ENCODE peak calls at places on chromosomes 11 and 22, in nine cellular contexts. One of them, this sample, is unnamed. For H3K4me1, the result is how much of the 10 kb centered on the place peaks cover.

GRCh38 chr11:63907808-63908530 is 9.0 kb downstream of the RCOR2 start:
- DNase-seq in HCT116: no peak
- DNase-seq in GM23248: no peak
- DNase-seq in fibroblast of lung: no peak
- DNase-seq in endothelial cell of umbilical vein: no peak
- DNase-seq in GM23338: peak
- DNase-seq in astrocyte: no peak
- DNase-seq in neural progenitor cell: peak
- DNase-seq in keratinocyte: no peak
- DNase-seq in this sample: no peak

GRCh38 chr11:68840661-68841653 is 759 bp downstream of the CPT1A start:
- DNase-seq in HCT116: no peak
- DNase-seq in neural progenitor cell: peak
- DNase-seq in endothelial cell of umbilical vein: peak
- DNase-seq in GM23338: peak
- DNase-seq in fibroblast of lung: peak
- DNase-seq in keratinocyte: no peak
- DNase-seq in GM23248: peak
- DNase-seq in astrocyte: no peak
- DNase-seq in this sample: peak

GRCh38 chr22:35914665-35915476 is 113.8 kb downstream of the RBFOX2 start:
- DNase-seq in endothelial cell of umbilical vein: peak
- DNase-seq in GM23248: peak
- DNase-seq in fibroblast of lung: peak
- DNase-seq in GM23338: peak
- DNase-seq in HCT116: peak
- DNase-seq in neural progenitor cell: peak
- DNase-seq in astrocyte: peak
- DNase-seq in keratinocyte: peak
- DNase-seq in this sample: no peak

GRCh38 chr11:3660960-3661359 is 10.2 kb downstream of the CHRNA10 start:
- DNase-seq in GM23338: no peak
- DNase-seq in fibroblast of lung: no peak
- DNase-seq in neural progenitor cell: no peak
- DNase-seq in keratinocyte: no peak
- DNase-seq in HCT116: no peak
- DNase-seq in endothelial cell of umbilical vein: no peak
- DNase-seq in GM23248: no peak
- DNase-seq in astrocyte: no peak
- DNase-seq in this sample: no peak

GRCh38 chr11:19445771-19446170 is 205.0 kb upstream of the E2F8 start:
- DNase-seq in GM23248: no peak
- DNase-seq in neural progenitor cell: no peak
- DNase-seq in endothelial cell of umbilical vein: no peak
- DNase-seq in HCT116: no peak
- DNase-seq in GM23338: no peak
- DNase-seq in astrocyte: no peak
- DNase-seq in keratinocyte: no peak
- DNase-seq in fibroblast of lung: no peak
- DNase-seq in this sample: no peak

GRCh38 chr22:47018010-47018910 is 255.8 kb downstream of the TBC1D22A start:
- DNase-seq in neural progenitor cell: no peak
- DNase-seq in endothelial cell of umbilical vein: no peak
- DNase-seq in HCT116: no peak
- DNase-seq in astrocyte: no peak
- DNase-seq in fibroblast of lung: no peak
- DNase-seq in GM23338: no peak
- DNase-seq in GM23248: no peak
- DNase-seq in keratinocyte: no peak
- DNase-seq in this sample: no peak

GRCh38 chr11:46363455-46363920 is 16.2 kb downstream of the DGKZ start:
- DNase-seq in neural progenitor cell: no peak
- DNase-seq in GM23338: no peak
- DNase-seq in GM23248: peak
- DNase-seq in keratinocyte: no peak
- DNase-seq in HCT116: peak
- DNase-seq in endothelial cell of umbilical vein: peak
- DNase-seq in fibroblast of lung: no peak
- DNase-seq in astrocyte: peak
- DNase-seq in this sample: no peak

GRCh38 chr11:72244317-72245231 is 598 bp upstream of the PHOX2A start:
- DNase-seq in GM23248: no peak
- DNase-seq in HCT116: no peak
- DNase-seq in endothelial cell of umbilical vein: no peak
- DNase-seq in GM23338: peak
- DNase-seq in neural progenitor cell: peak
- DNase-seq in keratinocyte: no peak
- DNase-seq in fibroblast of lung: no peak
- DNase-seq in astrocyte: no peak
- DNase-seq in this sample: no peak

GRCh38 chr11:83063073-83063754 is 8.5 kb downstream of the RAB30 start:
- DNase-seq in astrocyte: peak
- DNase-seq in HCT116: no peak
- DNase-seq in GM23338: peak
- DNase-seq in neural progenitor cell: no peak
- DNase-seq in fibroblast of lung: no peak
- DNase-seq in GM23248: peak
- DNase-seq in endothelial cell of umbilical vein: no peak
- DNase-seq in keratinocyte: no peak
- DNase-seq in this sample: no peak

GRCh38 chr11:8906629-8907028 is 4.4 kb upstream of the AKIP1 start:
- DNase-seq in fibroblast of lung: peak
- DNase-seq in GM23338: no peak
- DNase-seq in HCT116: peak
- DNase-seq in astrocyte: peak
- DNase-seq in endothelial cell of umbilical vein: peak
- DNase-seq in GM23248: peak
- DNase-seq in keratinocyte: peak
- DNase-seq in neural progenitor cell: no peak
- DNase-seq in this sample: no peak

GRCh38 chr11:96579642-96580041 is 189.8 kb downstream of the JRKL start:
- DNase-seq in neural progenitor cell: no peak
- DNase-seq in keratinocyte: no peak
- DNase-seq in fibroblast of lung: no peak
- DNase-seq in HCT116: no peak
- DNase-seq in astrocyte: no peak
- DNase-seq in GM23338: no peak
- DNase-seq in endothelial cell of umbilical vein: no peak
- DNase-seq in GM23248: no peak
- DNase-seq in this sample: no peak

GRCh38 chr11:19789245-19789644 is 76.6 kb downstream of the NAV2 start:
- DNase-seq in HCT116: no peak
- DNase-seq in keratinocyte: no peak
- DNase-seq in endothelial cell of umbilical vein: no peak
- DNase-seq in GM23338: no peak
- DNase-seq in fibroblast of lung: no peak
- DNase-seq in astrocyte: no peak
- DNase-seq in neural progenitor cell: no peak
- DNase-seq in GM23248: no peak
- DNase-seq in this sample: no peak

GRCh38 chr22:39942433-39943213 is 17.6 kb upstream of the TMA7B start:
- DNase-seq in endothelial cell of umbilical vein: no peak
- DNase-seq in fibroblast of lung: no peak
- DNase-seq in astrocyte: no peak
- DNase-seq in GM23248: no peak
- DNase-seq in HCT116: no peak
- DNase-seq in neural progenitor cell: no peak
- DNase-seq in GM23338: no peak
- DNase-seq in keratinocyte: no peak
- DNase-seq in this sample: no peak

GRCh38 chr22:47547881-47548630 is 785.6 kb downstream of the TBC1D22A start:
- DNase-seq in keratinocyte: no peak
- DNase-seq in GM23248: no peak
- DNase-seq in neural progenitor cell: no peak
- DNase-seq in GM23338: no peak
- DNase-seq in HCT116: no peak
- DNase-seq in astrocyte: no peak
- DNase-seq in fibroblast of lung: no peak
- DNase-seq in endothelial cell of umbilical vein: no peak
- DNase-seq in this sample: no peak

GRCh38 chr11:81644239-81644840 is 1089.3 kb downstream of the FAM181B start:
- DNase-seq in endothelial cell of umbilical vein: peak
- DNase-seq in GM23248: peak
- DNase-seq in HCT116: peak
- DNase-seq in keratinocyte: peak
- DNase-seq in neural progenitor cell: peak
- DNase-seq in fibroblast of lung: peak
- DNase-seq in astrocyte: peak
- DNase-seq in GM23338: peak
- DNase-seq in this sample: peak

GRCh38 chr11:31816467-31817053 is 5.4 kb upstream of the PAX6 start:
- DNase-seq in endothelial cell of umbilical vein: no peak
- DNase-seq in GM23338: peak
- DNase-seq in fibroblast of lung: no peak
- DNase-seq in astrocyte: peak
- DNase-seq in keratinocyte: no peak
- DNase-seq in GM23248: no peak
- DNase-seq in HCT116: no peak
- DNase-seq in neural progenitor cell: peak
- DNase-seq in this sample: no peak
- H3K4me1 ChIP-seq in endothelial cell of umbilical vein: under half
- H3K4me1 ChIP-seq in GM23338: half or more
- H3K4me1 ChIP-seq in fibroblast of lung: under half
- H3K4me1 ChIP-seq in astrocyte: under half
- H3K4me1 ChIP-seq in keratinocyte: under half
- H3K4me1 ChIP-seq in GM23248: under half
- H3K4me1 ChIP-seq in HCT116: under half
- H3K4me1 ChIP-seq in neural progenitor cell: half or more
- H3K4me1 ChIP-seq in this sample: under half

GRCh38 chr22:45317551-45318167 is 7.9 kb downstream of the FAM118A start:
- DNase-seq in astrocyte: peak
- DNase-seq in keratinocyte: peak
- DNase-seq in GM23338: peak
- DNase-seq in GM23248: peak
- DNase-seq in neural progenitor cell: peak
- DNase-seq in endothelial cell of umbilical vein: peak
- DNase-seq in fibroblast of lung: peak
- DNase-seq in HCT116: no peak
- DNase-seq in this sample: no peak

GRCh38 chr22:45319319-45319675 is 9.6 kb downstream of the FAM118A start:
- DNase-seq in keratinocyte: no peak
- DNase-seq in GM23338: peak
- DNase-seq in neural progenitor cell: peak
- DNase-seq in HCT116: no peak
- DNase-seq in GM23248: peak
- DNase-seq in endothelial cell of umbilical vein: peak
- DNase-seq in fibroblast of lung: peak
- DNase-seq in astrocyte: peak
- DNase-seq in this sample: no peak

GRCh38 chr22:45318558-45319318 is 9.0 kb downstream of the FAM118A start:
- DNase-seq in astrocyte: peak
- DNase-seq in GM23338: peak
- DNase-seq in GM23248: no peak
- DNase-seq in HCT116: no peak
- DNase-seq in fibroblast of lung: peak
- DNase-seq in endothelial cell of umbilical vein: peak
- DNase-seq in keratinocyte: no peak
- DNase-seq in neural progenitor cell: peak
- DNase-seq in this sample: peak

GRCh38 chr22:45316796-45317526 is 7.2 kb downstream of the FAM118A start:
- DNase-seq in endothelial cell of umbilical vein: no peak
- DNase-seq in GM23248: no peak
- DNase-seq in fibroblast of lung: no peak
- DNase-seq in keratinocyte: no peak
- DNase-seq in astrocyte: no peak
- DNase-seq in GM23338: no peak
- DNase-seq in HCT116: no peak
- DNase-seq in neural progenitor cell: no peak
- DNase-seq in this sample: no peak

GRCh38 chr22:45318168-45318557 is 8.4 kb downstream of the FAM118A start:
- DNase-seq in neural progenitor cell: peak
- DNase-seq in astrocyte: peak
- DNase-seq in fibroblast of lung: peak
- DNase-seq in endothelial cell of umbilical vein: peak
- DNase-seq in GM23248: peak
- DNase-seq in HCT116: no peak
- DNase-seq in GM23338: peak
- DNase-seq in keratinocyte: no peak
- DNase-seq in this sample: peak
- H2AFZ ChIP-seq in neural progenitor cell: no peak
- H2AFZ ChIP-seq in astrocyte: peak
- H2AFZ ChIP-seq in fibroblast of lung: no peak
- H2AFZ ChIP-seq in endothelial cell of umbilical vein: peak
- H2AFZ ChIP-seq in GM23248: peak
- H2AFZ ChIP-seq in HCT116: no peak
- H2AFZ ChIP-seq in GM23338: no peak
- H2AFZ ChIP-seq in keratinocyte: peak
- H2AFZ ChIP-seq in this sample: peak

GRCh38 chr22:50020606-50021005 is 8.0 kb upstream of the IL17REL start:
- DNase-seq in keratinocyte: no peak
- DNase-seq in endothelial cell of umbilical vein: no peak
- DNase-seq in GM23248: no peak
- DNase-seq in astrocyte: no peak
- DNase-seq in HCT116: no peak
- DNase-seq in fibroblast of lung: no peak
- DNase-seq in GM23338: no peak
- DNase-seq in neural progenitor cell: no peak
- DNase-seq in this sample: no peak
- TF ChIP-seq EZH2 in keratinocyte: no peak
- TF ChIP-seq EZH2 in endothelial cell of umbilical vein: no peak
- TF ChIP-seq EZH2 in GM23248: no peak
- TF ChIP-seq EZH2 in astrocyte: no peak
- TF ChIP-seq EZH2 in HCT116: no peak
- TF ChIP-seq EZH2 in fibroblast of lung: no peak
- TF ChIP-seq EZH2 in GM23338: no peak
- TF ChIP-seq EZH2 in neural progenitor cell: no peak
- TF ChIP-seq EZH2 in this sample: no peak

GRCh38 chr11:35083181-35084061 is 55.5 kb upstream of the CD44 start:
- DNase-seq in GM23338: peak
- DNase-seq in GM23248: peak
- DNase-seq in fibroblast of lung: peak
- DNase-seq in endothelial cell of umbilical vein: no peak
- DNase-seq in keratinocyte: peak
- DNase-seq in neural progenitor cell: peak
- DNase-seq in HCT116: peak
- DNase-seq in astrocyte: peak
- DNase-seq in this sample: no peak

GRCh38 chr11:35077709-35078695 is 61.0 kb upstream of the CD44 start:
- DNase-seq in GM23248: peak
- DNase-seq in HCT116: peak
- DNase-seq in endothelial cell of umbilical vein: peak
- DNase-seq in astrocyte: peak
- DNase-seq in fibroblast of lung: no peak
- DNase-seq in keratinocyte: peak
- DNase-seq in neural progenitor cell: no peak
- DNase-seq in GM23338: no peak
- DNase-seq in this sample: peak

GRCh38 chr11:35082322-35083180 is 56.4 kb upstream of the CD44 start:
- DNase-seq in neural progenitor cell: peak
- DNase-seq in astrocyte: peak
- DNase-seq in endothelial cell of umbilical vein: no peak
- DNase-seq in keratinocyte: peak
- DNase-seq in GM23248: peak
- DNase-seq in HCT116: peak
- DNase-seq in GM23338: peak
- DNase-seq in fibroblast of lung: peak
- DNase-seq in this sample: peak

GRCh38 chr11:35076201-35077100 is 62.5 kb upstream of the CD44 start:
- DNase-seq in endothelial cell of umbilical vein: no peak
- DNase-seq in HCT116: no peak
- DNase-seq in neural progenitor cell: no peak
- DNase-seq in GM23338: no peak
- DNase-seq in fibroblast of lung: no peak
- DNase-seq in keratinocyte: no peak
- DNase-seq in GM23248: no peak
- DNase-seq in astrocyte: no peak
- DNase-seq in this sample: no peak

GRCh38 chr11:35079581-35079980 is 59.4 kb upstream of the CD44 start:
- DNase-seq in HCT116: no peak
- DNase-seq in neural progenitor cell: no peak
- DNase-seq in fibroblast of lung: no peak
- DNase-seq in endothelial cell of umbilical vein: no peak
- DNase-seq in GM23338: no peak
- DNase-seq in GM23248: no peak
- DNase-seq in keratinocyte: no peak
- DNase-seq in astrocyte: no peak
- DNase-seq in this sample: peak
- H3K4me1 ChIP-seq in HCT116: under half
- H3K4me1 ChIP-seq in neural progenitor cell: under half
- H3K4me1 ChIP-seq in fibroblast of lung: under half
- H3K4me1 ChIP-seq in endothelial cell of umbilical vein: under half
- H3K4me1 ChIP-seq in GM23338: under half
- H3K4me1 ChIP-seq in GM23248: under half
- H3K4me1 ChIP-seq in keratinocyte: under half
- H3K4me1 ChIP-seq in astrocyte: under half
- H3K4me1 ChIP-seq in this sample: half or more

This sample was measured in DND-41.